ENCODE peak calls at places on chromosomes 1 and 21, in eight cellular contexts. M, H, L, I, N, V, A and K are unnamed samples. For H3K9me3, the result is how much of the 10 kb centered on the place peaks cover.

GRCh38 chr21:40386301-40386911 is 460.6 kb downstream of the DSCAM start:
- DNase-seq in V (peak), M (peak), I (peak), N (peak), A (peak), L (peak), H (no peak), K (no peak)

GRCh38 chr1:30787856-30788495 is 30.4 kb upstream of the LAPTM5 start:
- DNase-seq in A (no peak), M (no peak), V (no peak), H (no peak), I (no peak), N (no peak), L (no peak), K (no peak)

GRCh38 chr1:19477284-19478240 is 7.8 kb downstream of the CAPZB start:
- DNase-seq in I (no peak), N (no peak), A (no peak), H (no peak), V (no peak), L (no peak), M (no peak), K (no peak)

GRCh38 chr21:45632165-45632896 is 11.2 kb upstream of the PCBP3 start:
- DNase-seq in A (no peak), N (no peak), M (no peak), L (no peak), V (no peak), I (no peak), H (no peak), K (no peak)

GRCh38 chr1:94122201-94122970 is 1.4 kb upstream of the ABCA4 start:
- DNase-seq in L (no peak), N (no peak), V (no peak), I (no peak), A (peak), M (no peak), H (no peak), K (no peak)

GRCh38 chr1:32893198-32894018 is 7.1 kb downstream of the HPCA start:
- DNase-seq in H (no peak), A (peak), N (no peak), I (no peak), M (no peak), L (peak), V (peak), K (peak)

GRCh38 chr1:63189677-63190076 is 132.7 kb upstream of the FOXD3 start:
- DNase-seq in I (no peak), A (peak), L (peak), M (no peak), V (no peak), N (no peak), H (no peak), K (no peak)

GRCh38 chr1:82517586-82517985 is 716.9 kb downstream of the ADGRL2 start:
- DNase-seq in H (no peak), A (peak), I (peak), L (peak), V (peak), N (peak), M (peak), K (peak)

GRCh38 chr1:100441651-100442050 is 89.3 kb downstream of the CDC14A start:
- DNase-seq in I (no peak), H (no peak), N (no peak), L (no peak), V (no peak), A (no peak), M (no peak), K (no peak)

GRCh38 chr1:205301220-205301821 is 20.2 kb downstream of the NUAK2 start:
- DNase-seq in H (no peak), I (no peak), M (no peak), L (peak), A (peak), N (no peak), V (no peak), K (peak)

GRCh38 chr1:68331117-68331865 is 99.0 kb upstream of the WLS start:
- DNase-seq in N (no peak), M (no peak), V (no peak), L (no peak), I (no peak), H (no peak), A (peak), K (no peak)

GRCh38 chr1:228935198-228935663 is 200.0 kb downstream of the RHOU start:
- DNase-seq in N (no peak), V (no peak), L (no peak), M (no peak), A (no peak), I (no peak), H (no peak), K (no peak)

GRCh38 chr1:39819091-39819812 is 30.6 kb upstream of the BMP8B start:
- DNase-seq in L (no peak), V (no peak), H (no peak), M (no peak), N (no peak), I (no peak), A (no peak), K (no peak)

GRCh38 chr1:30409476-30410152 is 313.8 kb downstream of the MATN1 start:
- DNase-seq in L (no peak), A (no peak), M (no peak), H (no peak), V (no peak), I (no peak), N (no peak), K (peak)

GRCh38 chr1:14571810-14572767 is 26.4 kb upstream of the KAZN start:
- DNase-seq in M (no peak), H (no peak), V (no peak), L (peak), A (peak), I (no peak), N (no peak), K (no peak)
- TF ChIP-seq CTCF in M (no peak), H (no peak), V (no peak), L (peak), A (peak), I (no peak), N (no peak), K (no peak)

GRCh38 chr21:8993284-8993942 is 1528.0 kb upstream of the TPTE start:
- DNase-seq in L (no peak), M (no peak), A (no peak), H (no peak), N (no peak), I (no peak), V (no peak), K (no peak)

GRCh38 chr21:8991968-8992621 is 1529.3 kb upstream of the TPTE start:
- DNase-seq in A (no peak), V (no peak), L (no peak), I (no peak), M (no peak), H (no peak), N (no peak), K (no peak)

GRCh38 chr21:8991088-8991907 is 1530.1 kb upstream of the TPTE start:
- DNase-seq in L (no peak), H (no peak), M (no peak), A (no peak), V (no peak), I (no peak), N (no peak), K (no peak)

GRCh38 chr21:8993943-8994639 is 1527.3 kb upstream of the TPTE start:
- DNase-seq in I (no peak), M (no peak), A (no peak), L (no peak), V (no peak), H (no peak), N (no peak), K (no peak)

DNA sequence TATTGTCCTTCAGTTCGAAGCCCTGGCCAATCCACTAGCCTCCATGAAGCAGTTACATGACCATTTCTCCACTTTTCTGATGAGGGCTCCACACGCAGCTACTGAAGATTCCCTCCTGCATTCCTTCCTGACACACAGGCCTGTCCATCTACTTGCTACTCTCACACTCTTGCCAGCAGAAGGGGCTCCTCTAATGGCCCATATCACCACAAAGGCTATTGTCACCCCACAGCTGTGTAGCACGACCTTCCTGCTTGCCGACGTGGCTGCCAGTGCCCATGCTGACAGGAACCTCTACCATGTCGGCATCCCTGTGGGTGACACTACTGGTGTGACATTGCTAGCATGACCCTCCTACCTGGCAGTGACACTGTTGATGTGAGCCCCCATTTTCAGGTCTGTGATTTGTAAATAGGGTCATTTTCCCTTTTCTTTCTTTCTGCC is 1528.6 kb upstream of the TPTE start:
- DNase-seq in A (no peak), V (no peak), H (no peak), L (no peak), N (no peak), I (no peak), M (no peak), K (no peak)
- H3K9me3 ChIP-seq in A (under half), V (under half), H (under half), L (under half), N (half or more), I (under half), M (under half), K (under half)

GRCh38 chr1:23692308-23692871 is 784 bp downstream of the RPL11 start:
- DNase-seq in H (no peak), L (peak), V (no peak), N (no peak), M (no peak), I (no peak), A (no peak), K (no peak)
- TF ChIP-seq CTCF in H (no peak), L (no peak), V (no peak), N (no peak), M (no peak), I (no peak), A (no peak), K (no peak)

GRCh38 chr1:239224100-239224499 is 162.3 kb upstream of the CHRM3 start:
- DNase-seq in N (no peak), M (no peak), V (no peak), L (no peak), I (no peak), H (no peak), A (no peak), K (no peak)
- H3K9me3 ChIP-seq in N (half or more), M (under half), V (half or more), L (under half), I (under half), H (under half), A (under half), K (under half)

GRCh38 chr1:6450005-6450450 is 15.9 kb downstream of the TNFRSF25 start:
- DNase-seq in L (no peak), H (no peak), N (no peak), V (no peak), A (no peak), M (no peak), I (no peak), K (no peak)

GRCh38 chr1:6446665-6447015 is 19.3 kb downstream of the TNFRSF25 start:
- DNase-seq in N (no peak), H (no peak), I (no peak), M (no peak), L (no peak), V (no peak), A (no peak), K (no peak)

GRCh38 chr1:6447016-6447817 is 18.8 kb downstream of the TNFRSF25 start:
- DNase-seq in M (no peak), N (no peak), I (no peak), V (no peak), A (no peak), H (no peak), L (peak), K (no peak)

GRCh38 chr1:6448749-6449631 is 17.0 kb downstream of the TNFRSF25 start:
- DNase-seq in M (no peak), I (no peak), L (peak), A (peak), H (no peak), N (no peak), V (no peak), K (no peak)

GRCh38 chr1:6447818-6448748 is 17.9 kb downstream of the TNFRSF25 start:
- DNase-seq in H (peak), L (peak), I (no peak), V (no peak), A (no peak), N (no peak), M (no peak), K (no peak)
- TF ChIP-seq CTCF in H (peak), L (peak), I (no peak), V (no peak), A (peak), N (no peak), M (no peak), K (no peak)

GRCh38 chr21:26842976-26843911 is 2.0 kb downstream of the ADAMTS1 start:
- DNase-seq in L (peak), I (peak), H (no peak), M (peak), V (peak), A (peak), N (peak), K (peak)
- H3K9me3 ChIP-seq in L (under half), I (under half), H (under half), M (under half), V (under half), A (under half), N (under half), K (under half)

GRCh38 chr1:183139281-183139942 is 46.7 kb upstream of the LAMC2 start:
- DNase-seq in I (no peak), H (no peak), L (no peak), V (no peak), N (no peak), M (no peak), A (peak), K (no peak)
- TF ChIP-seq CTCF in I (no peak), H (no peak), L (no peak), V (no peak), N (no peak), M (no peak), A (no peak), K (no peak)

GRCh38 chr1:152859696-152860095 is at the start of gene LCE7A:
- DNase-seq in H (no peak), V (no peak), L (no peak), I (no peak), N (no peak), M (no peak), A (no peak), K (no peak)
- H3K9me3 ChIP-seq in H (under half), V (under half), L (under half), I (under half), N (under half), M (under half), A (under half), K (under half)